ENCODE peak calls at places on chromosomes 6 and 20, in nine cellular contexts. Q, V, O, Z, C, S, G, E and U are unnamed samples.

GRCh38 chr6:134686071-134686470 is 263.8 kb downstream of the ALDH8A1 start:
- DNase-seq in Q (no peak), V (no peak), O (peak), Z (no peak), C (no peak), S (no peak), G (no peak), E (peak), U (peak)

GRCh38 chr6:155186052-155186658 is 77.7 kb upstream of the CLDN20 start:
- DNase-seq in Q (no peak), V (no peak), O (peak), Z (peak), C (no peak), S (no peak), G (no peak), E (peak), U (peak)

GRCh38 chr6:106805771-106806170 is 168.8 kb downstream of the CD24 start:
- DNase-seq in Q (no peak), V (no peak), O (no peak), Z (no peak), C (no peak), S (no peak), G (no peak), E (no peak), U (no peak)

GRCh38 chr6:139161169-139161568 is 26.3 kb downstream of the HECA start:
- DNase-seq in Q (no peak), V (no peak), O (no peak), Z (no peak), C (no peak), S (no peak), G (no peak), E (peak), U (peak)

GRCh38 chr6:23106951-23107350 is 537.6 kb downstream of the HDGFL1 start:
- DNase-seq in Q (no peak), V (peak), O (peak), Z (no peak), C (no peak), S (no peak), G (no peak), E (peak), U (peak)

GRCh38 chr6:9540534-9541126 is 874.2 kb downstream of the TFAP2A start:
- DNase-seq in Q (peak), V (peak), O (peak), Z (peak), C (no peak), S (no peak), G (no peak), E (peak), U (peak)

GRCh38 chr6:87444362-87444761 is 28.4 kb upstream of the SLC35A1 start:
- DNase-seq in Q (no peak), V (no peak), O (no peak), Z (no peak), C (no peak), S (no peak), G (no peak), E (no peak), U (no peak)

GRCh38 chr6:12483712-12484111 is 193.6 kb downstream of the EDN1 start:
- DNase-seq in Q (no peak), V (peak), O (peak), Z (peak), C (no peak), S (no peak), G (no peak), E (peak), U (peak)

GRCh38 chr6:110357298-110357695 is 852 bp downstream of the METTL24 start:
- DNase-seq in Q (no peak), V (no peak), O (no peak), Z (no peak), C (no peak), S (no peak), G (no peak), E (no peak), U (no peak)

GRCh38 chr6:7996538-7997225 is 67.5 kb downstream of the BLOC1S5 start:
- DNase-seq in Q (no peak), V (peak), O (no peak), Z (no peak), C (no peak), S (no peak), G (no peak), E (peak), U (peak)

GRCh38 chr20:16400249-16400648 is 173.0 kb downstream of the KIF16B start:
- DNase-seq in Q (no peak), V (no peak), O (no peak), Z (no peak), C (no peak), S (no peak), G (no peak), E (no peak), U (no peak)

GRCh38 chr6:9250852-9251251 is 815.5 kb upstream of the SLC35B3 start:
- DNase-seq in Q (peak), V (peak), O (peak), Z (no peak), C (no peak), S (no peak), G (no peak), E (peak), U (peak)

GRCh38 chr6:53209681-53210080 is 61.0 kb upstream of the GCM1 start:
- DNase-seq in Q (no peak), V (no peak), O (no peak), Z (no peak), C (no peak), S (no peak), G (no peak), E (no peak), U (no peak)

GRCh38 chr6:24809728-24810127 is 11.0 kb upstream of the ARMH2 start:
- DNase-seq in Q (no peak), V (no peak), O (no peak), Z (no peak), C (no peak), S (no peak), G (no peak), E (no peak), U (no peak)

GRCh38 chr20:2914160-2914559 is 40.9 kb downstream of the PTPRA start:
- DNase-seq in Q (peak), V (peak), O (peak), Z (no peak), C (no peak), S (no peak), G (no peak), E (peak), U (peak)

GRCh38 chr20:14700641-14700965 is 363.2 kb upstream of the FLRT3 start:
- DNase-seq in Q (no peak), V (no peak), O (peak), Z (no peak), C (no peak), S (no peak), G (no peak), E (peak), U (peak)

GRCh38 chr6:4935486-4935885 is 68.4 kb downstream of the RPP40 start:
- DNase-seq in Q (no peak), V (no peak), O (no peak), Z (no peak), C (no peak), S (no peak), G (no peak), E (no peak), U (no peak)

GRCh38 chr6:161607696-161608297 is 333.9 kb upstream of the AGPAT4 start:
- DNase-seq in Q (no peak), V (no peak), O (no peak), Z (no peak), C (no peak), S (no peak), G (no peak), E (no peak), U (no peak)

GRCh38 chr6:157632821-157633220 is 190.2 kb upstream of the SNX9 start:
- DNase-seq in Q (no peak), V (peak), O (no peak), Z (no peak), C (no peak), S (no peak), G (no peak), E (peak), U (peak)

GRCh38 chr6:111208928-111209327 is 121.6 kb downstream of the SLC16A10 start:
- DNase-seq in Q (no peak), V (no peak), O (no peak), Z (no peak), C (no peak), S (no peak), G (no peak), E (no peak), U (no peak)

GRCh38 chr6:127458817-127459216 is 372 bp downstream of the KIAA0408 start:
- DNase-seq in Q (no peak), V (peak), O (peak), Z (no peak), C (peak), S (peak), G (no peak), E (peak), U (peak)

GRCh38 chr6:165804331-165805066 is 141.5 kb upstream of the PDE10A start:
- DNase-seq in Q (no peak), V (peak), O (no peak), Z (no peak), C (no peak), S (no peak), G (peak), E (no peak), U (no peak)

GRCh38 chr6:154510144-154510905 is at the start of gene CNKSR3:
- DNase-seq in Q (peak), V (peak), O (peak), Z (peak), C (peak), S (peak), G (peak), E (peak), U (peak)

GRCh38 chr6:134400941-134401340 is 83.0 kb upstream of the SGK1 start:
- DNase-seq in Q (no peak), V (no peak), O (peak), Z (no peak), C (no peak), S (no peak), G (no peak), E (no peak), U (peak)

GRCh38 chr20:53672484-53673129 is 79.0 kb upstream of the ZNF217 start:
- DNase-seq in Q (no peak), V (no peak), O (peak), Z (no peak), C (no peak), S (no peak), G (no peak), E (peak), U (no peak)

GRCh38 chr6:137102851-137103492 is 58.2 kb upstream of the IL20RA start:
- DNase-seq in Q (no peak), V (no peak), O (no peak), Z (peak), C (no peak), S (no peak), G (no peak), E (no peak), U (no peak)

GRCh38 chr6:69220293-69220847 is 576.4 kb downstream of the LMBRD1 start:
- DNase-seq in Q (no peak), V (no peak), O (no peak), Z (no peak), C (no peak), S (no peak), G (no peak), E (no peak), U (no peak)

GRCh38 chr6:88629838-88630462 is 333.5 kb downstream of the RNGTT start:
- DNase-seq in Q (peak), V (peak), O (no peak), Z (no peak), C (no peak), S (no peak), G (no peak), E (no peak), U (no peak)

DNA sequence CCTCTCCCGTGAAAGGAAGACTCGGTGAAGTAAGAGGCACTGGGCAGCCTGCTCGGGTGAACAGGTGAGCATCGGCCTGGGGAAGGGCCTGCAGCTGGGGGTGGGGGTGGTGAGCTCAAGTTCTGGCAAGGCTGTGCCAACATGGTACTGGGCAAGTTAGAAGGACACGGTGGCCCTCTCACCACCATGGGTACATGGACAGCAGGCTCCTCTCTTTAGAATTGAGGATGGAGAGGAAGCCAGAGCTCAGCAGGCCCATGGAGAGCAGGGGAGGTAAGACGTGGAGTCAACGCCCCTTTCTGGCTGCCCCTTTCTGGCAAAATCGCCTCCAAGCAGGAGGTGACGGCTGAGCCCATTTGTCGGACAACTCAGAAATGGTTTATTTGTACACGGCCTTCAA is 135.6 kb downstream of the ANKRD60 start:
- DNase-seq in Q (no peak), V (no peak), O (no peak), Z (no peak), C (no peak), S (no peak), G (no peak), E (no peak), U (no peak)
- TF ChIP-seq CTCF in Q (no peak), V (no peak), O (no peak), Z (no peak), C (no peak), S (no peak), G (no peak), E (no peak), U (no peak)

DNA sequence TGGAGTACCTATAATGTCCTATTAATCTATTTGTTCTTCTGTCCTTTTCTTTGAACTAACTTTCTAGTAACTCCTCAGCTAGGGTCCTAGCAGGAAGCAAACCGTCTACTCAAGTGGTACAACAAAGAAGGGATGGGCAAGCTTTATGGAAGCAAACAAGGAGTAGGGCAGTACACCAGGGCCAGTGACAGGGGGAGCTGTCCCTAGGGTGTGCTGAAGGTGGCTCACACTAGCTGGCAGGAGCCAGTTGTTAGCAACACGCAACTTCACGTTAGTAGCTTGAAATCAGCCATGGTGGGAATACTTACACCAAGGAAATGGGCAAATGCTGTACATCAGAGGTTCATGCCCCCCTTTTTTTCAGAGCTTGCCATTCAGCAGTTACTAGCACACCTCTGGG is 74.0 kb upstream of the EYA2 start:
- DNase-seq in Q (no peak), V (no peak), O (no peak), Z (no peak), C (no peak), S (no peak), G (no peak), E (peak), U (peak)
- TF ChIP-seq CTCF in Q (peak), V (peak), O (no peak), Z (no peak), C (no peak), S (no peak), G (no peak), E (no peak), U (peak)

GRCh38 chr20:31576751-31577150 is 28.3 kb upstream of the ID1 start:
- DNase-seq in Q (no peak), V (no peak), O (no peak), Z (no peak), C (no peak), S (no peak), G (no peak), E (no peak), U (no peak)
- TF ChIP-seq CTCF in Q (no peak), V (no peak), O (no peak), Z (no peak), C (no peak), S (no peak), G (no peak), E (no peak), U (no peak)

DNA sequence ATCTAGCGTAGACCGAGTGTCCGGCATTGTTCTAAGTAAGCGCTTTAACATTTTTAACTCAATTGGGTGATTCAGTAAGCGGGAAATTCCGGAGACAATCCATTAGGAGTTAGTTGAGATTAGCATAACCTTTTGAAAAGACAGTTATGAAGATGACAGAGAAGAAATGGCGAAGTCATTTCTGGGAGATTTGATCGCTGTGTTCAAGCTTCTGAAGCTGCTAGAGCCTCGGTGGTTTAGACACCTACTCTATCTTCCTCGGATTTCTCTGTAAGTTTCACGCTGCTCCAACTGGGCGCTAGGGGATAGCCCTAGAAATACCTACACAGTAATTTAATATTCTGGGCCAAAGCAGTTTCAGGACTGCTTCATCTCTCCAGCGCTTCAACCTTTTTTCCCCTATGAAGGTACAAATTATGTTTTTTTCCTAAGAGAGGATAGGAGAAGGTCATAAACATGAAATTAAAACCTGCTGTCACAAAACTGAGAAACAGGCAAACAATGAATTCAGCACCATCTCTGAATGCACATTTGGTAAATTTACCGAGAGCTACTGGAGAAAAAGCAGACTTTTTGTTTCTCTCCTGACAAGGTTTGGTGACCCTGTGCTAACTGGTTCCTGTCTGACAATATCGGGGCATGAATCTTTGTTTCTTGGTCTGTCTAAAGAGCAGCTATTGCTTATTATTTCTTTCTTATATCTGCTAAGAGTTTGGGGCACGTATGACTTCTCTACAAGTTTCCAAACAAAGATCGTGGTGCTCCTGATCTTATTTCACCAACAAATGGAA is 22.4 kb downstream of the ZNF311 start:
- DNase-seq in Q (peak), V (peak), O (peak), Z (no peak), C (no peak), S (peak), G (no peak), E (peak), U (peak)
- TF ChIP-seq CTCF in Q (no peak), V (peak), O (no peak), Z (no peak), C (no peak), S (no peak), G (no peak), E (no peak), U (peak)

GRCh38 chr6:102195311-102195710 is 801.8 kb downstream of the GRIK2 start:
- DNase-seq in Q (no peak), V (no peak), O (no peak), Z (no peak), C (no peak), S (no peak), G (no peak), E (no peak), U (no peak)
- TF ChIP-seq CTCF in Q (no peak), V (no peak), O (no peak), Z (no peak), C (no peak), S (no peak), G (no peak), E (no peak), U (no peak)

GRCh38 chr20:35541783-35542662 is at the start of gene ERGIC3:
- DNase-seq in Q (peak), V (peak), O (peak), Z (peak), C (peak), S (peak), G (peak), E (peak), U (peak)
- TF ChIP-seq CTCF in Q (no peak), V (no peak), O (no peak), Z (no peak), C (no peak), S (no peak), G (peak), E (no peak), U (no peak)